ENCODE peak calls at places on chromosome 6, in eight cellular contexts. Z is glutamatergic neuron, L is neural crest cell, U is cardiac muscle cell, E is SK-N-SH, O is AG10803, F is A549, M is sigmoid colon. P is an unnamed sample.

GRCh38 chr6:2764610-2765165 is 505 bp upstream of the WRNIP1 start:
- DNase-seq in Z (peak; percentile 35), O (peak; percentile 72), F (peak; percentile 69), L (no peak), E (peak; percentile 80), U (peak; percentile 82), M (peak; percentile 75), P (peak; percentile 73)

GRCh38 chr6:119283214-119283613 is 66.3 kb downstream of the MAN1A1 start:
- DNase-seq in E (no peak), U (no peak), M (no peak), L (no peak), Z (no peak), O (no peak), F (no peak), P (no peak)

GRCh38 chr6:90197854-90198496 is 98.7 kb downstream of the BACH2 start:
- DNase-seq in Z (no peak), M (peak; percentile 68), E (no peak), U (peak; percentile 48), L (no peak), F (peak; percentile 36), O (peak; percentile 83), P (peak; percentile 37)

GRCh38 chr6:36853325-36853724 is 14.1 kb upstream of the CPNE5 start:
- DNase-seq in L (no peak), Z (no peak), U (peak; percentile 94), M (peak; percentile 83), E (no peak), O (peak; percentile 90), F (no peak), P (no peak)

GRCh38 chr6:13267142-13267621 is 61.2 kb downstream of the TBC1D7 start:
- DNase-seq in O (peak; percentile 73), F (no peak), Z (no peak), U (peak; percentile 27), M (no peak), L (no peak), E (no peak), P (no peak)

GRCh38 chr6:138531387-138531786 is 32.1 kb upstream of the NHSL1 start:
- DNase-seq in E (no peak), O (no peak), M (no peak), U (no peak), Z (no peak), F (no peak), L (no peak), P (no peak)

GRCh38 chr6:24699521-24700359 is 19.2 kb downstream of the C6orf62 start:
- DNase-seq in E (no peak), F (no peak), O (no peak), L (no peak), M (no peak), Z (no peak), U (peak; percentile 27), P (no peak)

GRCh38 chr6:63476302-63476701 is 96.0 kb upstream of the LOC128125822 start:
- DNase-seq in O (no peak), Z (no peak), L (no peak), E (no peak), M (no peak), U (no peak), F (no peak), P (no peak)

GRCh38 chr6:89895273-89895874 is 1.1 kb downstream of the GJA10 start:
- DNase-seq in U (peak; percentile 74), O (peak; percentile 34), F (peak; percentile 11), L (peak; percentile 42), Z (no peak), E (peak; percentile 31), M (no peak), P (peak; percentile 12)

GRCh38 chr6:87826376-87826775 is 124.3 kb upstream of the AKIRIN2 start:
- DNase-seq in O (no peak), L (no peak), Z (no peak), M (no peak), F (no peak), E (no peak), U (no peak), P (no peak)

GRCh38 chr6:20699402-20699801 is 165.1 kb downstream of the CDKAL1 start:
- DNase-seq in E (no peak), M (no peak), Z (no peak), U (no peak), F (no peak), O (no peak), L (no peak), P (no peak)

GRCh38 chr6:88493717-88494116 is 327.6 kb upstream of the CNR1 start:
- DNase-seq in L (no peak), M (no peak), E (no peak), Z (no peak), U (no peak), O (no peak), F (no peak), P (no peak)

GRCh38 chr6:101490857-101491256 is 97.3 kb downstream of the GRIK2 start:
- DNase-seq in Z (no peak), L (no peak), O (no peak), M (no peak), U (no peak), E (no peak), F (no peak), P (no peak)

GRCh38 chr6:117591405-117591804 is 10.9 kb downstream of the GOPC start:
- DNase-seq in L (no peak), M (no peak), O (no peak), E (no peak), Z (no peak), F (no peak), U (peak; percentile 24), P (no peak)

GRCh38 chr6:26043389-26044139 is 43.7 kb upstream of the HFE start:
- DNase-seq in L (no peak), M (peak; percentile 93), F (peak; percentile 91), U (peak; percentile 98), O (peak; percentile 98), Z (no peak), E (peak; percentile 78), P (peak; percentile 76)

GRCh38 chr6:45420909-45421699 is 43.4 kb upstream of the SUPT3H start:
- DNase-seq in M (no peak), E (no peak), Z (no peak), F (no peak), U (peak; percentile 56), L (no peak), O (peak; percentile 33), P (no peak)

GRCh38 chr6:64330694-64331309 is 695.2 kb downstream of the PHF3 start:
- DNase-seq in L (peak; percentile 78), E (no peak), M (peak; percentile 70), U (peak; percentile 79), F (peak; percentile 43), Z (peak; percentile 93), O (peak; percentile 32), P (peak; percentile 69)

GRCh38 chr6:106757722-106758467 is 128.5 kb downstream of the QRSL1 start:
- DNase-seq in E (no peak), M (no peak), Z (no peak), F (no peak), L (no peak), U (no peak), O (no peak), P (no peak)

GRCh38 chr6:154249499-154250298 is 106.9 kb downstream of the IPCEF1 start:
- DNase-seq in E (no peak), M (no peak), Z (peak; percentile 21), U (no peak), F (no peak), O (no peak), L (no peak), P (peak; percentile 52)

GRCh38 chr6:133241901-133242760 is 974 bp downstream of the EYA4 start:
- DNase-seq in Z (peak; percentile 57), M (peak; percentile 62), O (no peak), F (peak; percentile 54), L (peak; percentile 26), U (peak; percentile 43), E (peak; percentile 25), P (no peak)

GRCh38 chr6:168671028-168671862 is 230.3 kb downstream of the SMOC2 start:
- DNase-seq in L (no peak), Z (no peak), O (no peak), E (no peak), F (no peak), U (no peak), M (no peak), P (no peak)

GRCh38 chr6:33000053-33000452 is 9.3 kb downstream of the HLA-DOA start:
- DNase-seq in U (no peak), F (peak; percentile 46), O (no peak), L (no peak), Z (no peak), M (no peak), E (no peak), P (peak; percentile 55)
- TF ChIP-seq CTCF in U (no peak), F (peak; percentile 12), O (no peak), L (peak; percentile 45), Z (no peak), M (no peak), E (no peak), P (peak; percentile 31)

DNA sequence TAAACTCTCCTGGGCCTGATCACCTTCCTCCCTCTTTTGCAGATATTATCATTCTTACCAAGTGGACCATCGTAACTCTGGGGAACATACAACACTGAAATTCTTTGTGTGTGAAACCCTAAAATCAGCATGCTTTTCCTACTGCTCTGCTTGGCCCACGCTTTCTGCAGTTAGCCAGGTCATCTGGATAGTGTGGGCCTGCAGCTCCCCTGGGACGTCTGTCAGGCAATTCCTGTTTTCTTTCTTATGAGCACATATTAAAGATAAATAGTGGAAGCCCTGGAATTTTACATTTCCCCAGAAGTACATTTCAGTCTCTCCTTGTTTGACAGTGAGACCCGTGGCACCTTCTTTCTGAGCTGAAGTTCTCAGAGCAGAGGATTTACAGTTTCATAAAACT is 136.7 kb upstream of the PDE10A start:
- DNase-seq in F (no peak), Z (peak; percentile 30), O (no peak), U (peak; percentile 79), L (no peak), E (no peak), M (peak; percentile 79), P (no peak)
- TF ChIP-seq CTCF in F (no peak), Z (no peak), O (no peak), U (no peak), L (no peak), E (no peak), M (no peak), P (no peak)

DNA sequence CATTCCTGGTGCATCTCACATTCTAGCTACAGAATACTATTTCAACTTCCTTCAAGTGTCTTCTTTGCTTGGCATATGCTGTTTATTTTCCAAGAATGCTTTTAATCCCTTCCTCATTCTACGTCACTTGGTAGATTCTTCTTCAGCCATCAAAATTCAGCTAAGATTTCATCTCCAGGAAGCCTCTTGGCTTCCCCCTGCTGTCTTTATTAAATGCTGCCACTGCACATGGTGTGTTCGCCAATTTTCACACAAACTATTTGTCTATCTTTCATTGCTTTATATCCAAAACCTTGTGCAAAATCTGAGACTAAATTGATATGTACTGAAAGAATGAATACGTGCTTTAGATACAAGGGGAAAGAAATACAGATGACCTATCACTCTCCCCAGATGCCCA is 253.0 kb downstream of the RFPL4B start:
- DNase-seq in U (no peak), Z (no peak), F (no peak), E (no peak), M (no peak), L (no peak), O (peak; percentile 8), P (no peak)
- TF ChIP-seq CTCF in U (peak; percentile 6), Z (no peak), F (no peak), E (peak; percentile 15), M (no peak), L (peak; percentile 16), O (peak; percentile 33), P (no peak)

DNA sequence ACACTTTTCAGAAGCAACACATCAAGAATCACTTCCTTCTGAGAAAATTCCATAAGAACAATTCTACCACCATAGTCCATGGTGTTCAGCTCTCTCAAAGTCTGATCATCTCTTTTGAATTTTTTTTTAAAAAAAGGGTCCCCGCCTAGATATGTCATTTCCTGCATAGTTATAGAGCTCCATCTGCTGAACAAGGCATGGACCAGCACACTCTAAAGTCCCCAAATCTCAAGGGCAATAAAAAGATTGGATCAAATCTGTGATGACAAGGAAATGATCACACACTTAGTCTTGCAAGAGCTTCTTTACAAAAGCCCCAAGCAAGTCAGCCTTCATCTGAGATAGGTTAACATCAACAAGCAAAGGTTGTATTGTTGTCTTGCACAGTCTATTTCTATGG is 100.7 kb upstream of the STMND1 start:
- DNase-seq in E (no peak), Z (no peak), M (no peak), L (no peak), U (no peak), F (no peak), O (no peak), P (no peak)
- TF ChIP-seq CTCF in E (peak; percentile 50), Z (no peak), M (no peak), L (no peak), U (peak; percentile 3), F (no peak), O (no peak), P (no peak)